ENCODE peak calls at places on chromosomes 5 and 9, in eight cellular contexts. A is Caco-2, H is endodermal cell, N is AG04450, L is neural progenitor cell, W is upper lobe of left lung, E is fibroblast of mammary gland, Z is lung. B is an unnamed sample.

GRCh38 chr9:16202913-16203734 is 650.3 kb downstream of the CCDC171 start:
- DNase-seq in A (no peak), H (peak), N (peak), L (peak), W (peak), E (peak), Z (no peak), B (peak)

GRCh38 chr9:89766981-89767380 is 162.2 kb downstream of the GADD45G start:
- DNase-seq in A (no peak), H (no peak), N (no peak), L (no peak), W (no peak), E (no peak), Z (no peak), B (no peak)

GRCh38 chr5:122400961-122401360 is 88.9 kb downstream of the SNCAIP start:
- DNase-seq in A (no peak), H (no peak), N (no peak), L (peak), W (no peak), E (no peak), Z (no peak), B (no peak)

GRCh38 chr5:125549322-125549871 is 803.0 kb upstream of the ZNF608 start:
- DNase-seq in A (no peak), H (no peak), N (no peak), L (no peak), W (no peak), E (no peak), Z (no peak), B (peak)

GRCh38 chr5:14109041-14109747 is 33.9 kb upstream of the TRIO start:
- DNase-seq in A (no peak), H (no peak), N (no peak), L (no peak), W (no peak), E (peak), Z (no peak), B (peak)

GRCh38 chr5:146395233-146395632 is 51.9 kb upstream of the TCERG1 start:
- DNase-seq in A (no peak), H (no peak), N (no peak), L (peak), W (no peak), E (no peak), Z (no peak), B (no peak)

GRCh38 chr5:148904440-148904839 is 78.0 kb downstream of the ADRB2 start:
- DNase-seq in A (no peak), H (peak), N (no peak), L (no peak), W (no peak), E (no peak), Z (no peak), B (no peak)

GRCh38 chr9:84357235-84357634 is 16.7 kb upstream of the SLC28A3 start:
- DNase-seq in A (no peak), H (no peak), N (no peak), L (no peak), W (no peak), E (peak), Z (no peak), B (no peak)

GRCh38 chr5:137470111-137470920 is 28.8 kb downstream of the SPOCK1 start:
- DNase-seq in A (no peak), H (no peak), N (peak), L (no peak), W (no peak), E (peak), Z (no peak), B (peak)

GRCh38 chr5:51382759-51383493 is at the start of gene ISL1:
- DNase-seq in A (peak), H (peak), N (no peak), L (peak), W (peak), E (peak), Z (peak), B (peak)

GRCh38 chr5:51381801-51382507 is 1.3 kb upstream of the ISL1 start:
- DNase-seq in A (no peak), H (peak), N (no peak), L (no peak), W (no peak), E (no peak), Z (no peak), B (no peak)

GRCh38 chr5:51380603-51381207 is 2.5 kb upstream of the ISL1 start:
- DNase-seq in A (no peak), H (peak), N (no peak), L (peak), W (no peak), E (peak), Z (no peak), B (no peak)

GRCh38 chr5:51383494-51384081 is 340 bp downstream of the ISL1 start:
- DNase-seq in A (no peak), H (peak), N (no peak), L (peak), W (no peak), E (no peak), Z (no peak), B (no peak)

DNA sequence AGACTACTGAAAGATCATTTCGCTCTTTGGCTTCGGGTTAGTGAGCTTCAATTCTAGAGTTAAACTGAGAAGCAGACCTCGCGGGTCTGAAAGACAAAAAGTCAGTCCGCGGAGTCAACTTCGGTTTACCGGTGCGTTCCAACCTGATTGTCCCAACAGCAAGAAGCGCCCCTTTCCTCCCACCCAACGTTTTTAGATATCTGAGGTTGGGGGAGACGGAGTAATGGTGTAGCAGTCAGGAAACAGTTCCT is 815 bp upstream of the ISL1 start:
- DNase-seq in A (no peak), H (no peak), N (no peak), L (no peak), W (no peak), E (no peak), Z (no peak), B (no peak)
- H3K4me3 ChIP-seq in A (peak), H (peak), N (no peak), L (peak), W (peak), E (no peak), Z (no peak), B (peak)

GRCh38 chr5:3323144-3323543 is 272.5 kb upstream of the IRX1 start:
- DNase-seq in A (no peak), H (no peak), N (no peak), L (no peak), W (no peak), E (no peak), Z (no peak), B (no peak)
- H3K4me3 ChIP-seq in A (no peak), H (no peak), N (no peak), L (no peak), W (no peak), E (no peak), Z (no peak), B (no peak)

DNA sequence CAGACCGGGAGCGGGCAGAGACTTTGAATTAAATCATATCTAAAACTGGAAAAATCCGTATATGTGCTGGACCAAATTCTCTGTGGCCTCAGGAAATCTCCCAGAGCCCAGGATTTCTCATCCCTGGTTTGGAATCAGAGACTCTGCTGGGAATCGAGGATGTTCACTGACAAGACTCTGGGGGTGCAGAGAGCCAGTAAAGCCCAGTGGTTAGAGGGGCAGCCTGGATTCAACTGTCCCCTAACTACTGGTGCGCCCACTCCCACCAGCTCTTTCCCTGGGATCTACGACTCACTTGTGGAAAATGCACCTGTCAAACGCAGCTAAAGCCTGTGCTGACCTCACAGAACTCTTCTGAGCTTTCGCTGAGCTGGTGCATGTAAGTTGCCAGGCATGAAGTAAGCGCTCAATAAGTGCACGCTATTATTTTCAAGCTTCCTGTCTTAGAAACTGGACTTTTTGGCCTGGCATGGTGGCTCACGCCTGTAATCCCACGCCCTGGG is 20.5 kb upstream of the TOR2A start:
- DNase-seq in A (no peak), H (no peak), N (no peak), L (no peak), W (no peak), E (no peak), Z (no peak), B (no peak)
- H3K4me3 ChIP-seq in A (no peak), H (peak), N (no peak), L (peak), W (peak), E (no peak), Z (no peak), B (no peak)

GRCh38 chr9:94168203-94169000 is 84.1 kb downstream of the PTPDC1 start:
- DNase-seq in A (no peak), H (no peak), N (no peak), L (no peak), W (no peak), E (peak), Z (no peak), B (no peak)
- H3K4me3 ChIP-seq in A (peak), H (peak), N (peak), L (peak), W (peak), E (peak), Z (no peak), B (peak)

DNA sequence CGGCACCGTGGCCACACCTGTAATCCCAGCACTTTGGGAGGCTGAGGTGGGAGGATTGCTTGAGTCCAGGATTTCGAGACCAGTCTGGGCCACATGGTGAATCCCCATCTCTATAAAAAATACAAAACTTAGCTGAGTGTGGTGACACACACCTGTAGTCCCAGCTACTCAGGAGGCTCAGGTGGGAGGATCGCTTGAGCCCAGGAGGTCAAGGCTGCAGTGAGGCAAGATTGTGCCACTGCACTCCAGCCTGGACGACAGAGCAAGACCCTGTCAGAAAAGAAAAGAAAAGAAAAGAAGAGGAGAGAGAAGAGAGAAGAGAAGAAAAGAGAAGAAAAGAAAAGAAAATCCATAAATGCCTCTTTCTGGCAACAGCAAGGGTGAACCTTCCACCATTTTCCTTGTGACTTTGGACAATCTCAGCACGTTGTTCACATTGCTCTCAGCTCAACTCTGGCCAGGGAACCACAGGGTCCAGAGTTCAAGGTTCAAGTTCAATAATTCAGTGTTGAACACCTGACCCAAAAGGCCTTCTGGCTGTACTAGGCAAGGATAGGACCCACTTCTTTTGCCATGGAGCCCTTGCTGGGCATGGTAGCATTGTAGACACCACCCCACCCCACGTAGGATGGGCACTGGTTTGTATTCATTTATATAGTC is 14.6 kb upstream of the DUSP1 start:
- DNase-seq in A (no peak), H (no peak), N (no peak), L (no peak), W (no peak), E (no peak), Z (no peak), B (no peak)
- H3K4me3 ChIP-seq in A (no peak), H (no peak), N (no peak), L (no peak), W (no peak), E (no peak), Z (no peak), B (no peak)

B was measured in astrocyte of the spinal cord.